ENCODE peak calls at places on chromosomes 4 and X, in nine cellular contexts. T, U, W, D, P, R, J, V and H are unnamed samples.

GRCh38 chr4:7128234-7128633 is 60.4 kb upstream of the GRPEL1 start:
- DNase-seq in T (no peak), U (no peak), W (no peak), D (no peak), P (no peak), R (no peak), J (no peak), V (no peak), H (no peak)

GRCh38 chr4:101367201-101367600 is 19.9 kb upstream of the PPP3CA start:
- DNase-seq in T (no peak), U (peak), W (no peak), D (peak), P (no peak), R (no peak), J (no peak), V (no peak), H (no peak)

GRCh38 chr4:52259978-52260377 is 208.9 kb downstream of the SPATA18 start:
- DNase-seq in T (no peak), U (no peak), W (no peak), D (no peak), P (no peak), R (no peak), J (no peak), V (no peak), H (no peak)

GRCh38 chr4:23857353-23857752 is 32.5 kb downstream of the PPARGC1A start:
- DNase-seq in T (no peak), U (peak), W (no peak), D (peak), P (no peak), R (peak), J (no peak), V (peak), H (no peak)

GRCh38 chr4:153522800-153523089 is 56.6 kb downstream of the TMEM131L start:
- DNase-seq in T (no peak), U (no peak), W (no peak), D (no peak), P (peak), R (no peak), J (no peak), V (no peak), H (no peak)

GRCh38 chr4:147891476-147892115 is 159.7 kb downstream of the ARHGAP10 start:
- DNase-seq in T (no peak), U (no peak), W (no peak), D (no peak), P (no peak), R (peak), J (no peak), V (no peak), H (no peak)

GRCh38 chr4:76883147-76883546 is 14.8 kb downstream of the SOWAHB start:
- DNase-seq in T (no peak), U (peak), W (no peak), D (peak), P (no peak), R (no peak), J (no peak), V (no peak), H (no peak)

GRCh38 chrX:10618911-10619310 is 1.5 kb downstream of the MID1 start:
- DNase-seq in T (no peak), U (peak), W (no peak), D (no peak), P (no peak), R (peak), J (no peak), V (no peak), H (no peak)

GRCh38 chr4:141275834-141276233 is 55.1 kb downstream of the ZNF330 start:
- DNase-seq in T (no peak), U (peak), W (no peak), D (peak), P (no peak), R (no peak), J (no peak), V (peak), H (no peak)